ENCODE peak calls at places on chromosome 10, in six cellular contexts. E is neural progenitor cell; S is HTR-8/SVneo; V is cardiac fibroblast; U is pancreas; O is stimulated activated CD4-positive, alpha-beta T cell treated with anti-CD3 and anti-CD28 coated beads, Interleukin-1b, Interleukin-23, amount 100 ng/mL, for 24 hours. L is an unnamed sample.

GRCh38 chr10:110010076-110011069 is 2.6 kb downstream of the ADD3 start:
- DNase-seq in U (no peak), O (no peak), E (no peak), S (no peak), V (no peak), L (no peak)

GRCh38 chr10:93468532-93469213 is 13.5 kb downstream of the MYOF start:
- DNase-seq in E (no peak), S (peak; percentile 80), O (no peak), V (peak; percentile 91), U (no peak), L (no peak)

GRCh38 chr10:93309062-93309461 is 173.1 kb downstream of the MYOF start:
- DNase-seq in E (no peak), O (no peak), V (peak; percentile 77), S (no peak), U (no peak), L (no peak)

GRCh38 chr10:3923033-3923432 is 138.0 kb upstream of the KLF6 start:
- DNase-seq in O (no peak), S (no peak), E (no peak), U (no peak), V (no peak), L (no peak)

GRCh38 chr10:29955308-29955935 is 104.0 kb downstream of the JCAD start:
- DNase-seq in E (no peak), U (no peak), O (no peak), S (no peak), V (peak; percentile 33), L (no peak)

GRCh38 chr10:31757374-31757773 is 171.3 kb downstream of the ARHGAP12 start:
- DNase-seq in U (no peak), S (no peak), E (no peak), V (no peak), O (no peak), L (no peak)

GRCh38 chr10:132337019-132337418 is 5.0 kb downstream of the LRRC27 start:
- DNase-seq in V (no peak), O (no peak), E (peak; percentile 44), U (no peak), S (no peak), L (no peak)

GRCh38 chr10:133270773-133271297 is 5.8 kb downstream of the ADAM8 start:
- DNase-seq in E (no peak), O (no peak), V (no peak), U (no peak), S (no peak), L (no peak)

GRCh38 chr10:36336315-36336714 is 694.2 kb upstream of the FZD8 start:
- DNase-seq in V (peak; percentile 38), E (no peak), U (no peak), S (no peak), O (no peak), L (no peak)

GRCh38 chr10:87578799-87579401 is 74.2 kb downstream of the MINPP1 start:
- DNase-seq in U (no peak), E (peak; percentile 7), S (no peak), V (peak; percentile 52), O (no peak), L (no peak)

GRCh38 chr10:115762029-115762428 is 511.0 kb downstream of the GFRA1 start:
- DNase-seq in O (no peak), S (no peak), E (no peak), U (no peak), V (no peak), L (no peak)

GRCh38 chr10:105803206-105803605 is 1162.1 kb downstream of the SORCS3 start:
- DNase-seq in V (no peak), U (no peak), E (no peak), O (no peak), S (no peak), L (no peak)

GRCh38 chr10:79446451-79447020 is 1.1 kb upstream of the ZCCHC24 start:
- DNase-seq in U (peak; percentile 76), E (peak; percentile 81), O (no peak), S (no peak), V (peak; percentile 57), L (no peak)

GRCh38 chr10:8453587-8453986 is 399.1 kb downstream of the GATA3 start:
- DNase-seq in O (no peak), S (no peak), V (peak; percentile 19), E (no peak), U (no peak), L (no peak)

GRCh38 chr10:128854965-128855364 is 612.1 kb upstream of the MGMT start:
- DNase-seq in U (peak; percentile 50), S (no peak), O (no peak), E (peak; percentile 76), V (peak; percentile 93), L (no peak)

GRCh38 chr10:18721067-18721466 is 61.8 kb downstream of the ARL5B start:
- DNase-seq in E (no peak), V (no peak), S (no peak), O (no peak), U (no peak), L (no peak)

GRCh38 chr10:49285232-49285631 is 13.7 kb upstream of the C10orf71 start:
- DNase-seq in U (peak; percentile 15), S (no peak), E (no peak), O (no peak), V (no peak), L (no peak)

GRCh38 chr10:118541718-118542117 is 53.7 kb downstream of the PRLHR start:
- DNase-seq in V (no peak), E (no peak), U (no peak), O (no peak), S (no peak), L (no peak)

GRCh38 chr10:100534726-100535125 is 1.0 kb upstream of the HIF1AN start:
- DNase-seq in E (no peak), U (no peak), S (no peak), V (no peak), O (no peak), L (no peak)

GRCh38 chr10:3427846-3428442 is 255.4 kb upstream of the PITRM1 start:
- DNase-seq in U (no peak), E (no peak), V (no peak), O (no peak), S (no peak), L (no peak)

L was measured in D721Med.